ENCODE peak calls at places on chromosomes 3 and 15, in four cellular contexts. F is activated CD8-positive, alpha-beta T cell treated with anti-CD3 and anti-CD28 coated beads for 36 hours; A is brain microvascular endothelial cell; O is mesothelial cell of epicardium. P is an unnamed sample.

GRCh38 chr3:130539005-130539404 is 22.0 kb downstream of the COL6A6 start:
- DNase-seq in A (peak; percentile 44), O (no peak), F (peak; percentile 59), P (peak; percentile 42)

GRCh38 chr3:48560648-48561018 is 2.9 kb downstream of the UCN2 start:
- DNase-seq in O (no peak), F (no peak), A (no peak), P (no peak)

GRCh38 chr3:194487289-194488006 is 646 bp upstream of the ATP13A3 start:
- DNase-seq in A (no peak), O (no peak), F (peak; percentile 63), P (peak; percentile 69)

GRCh38 chr3:196284396-196284795 is 3.1 kb downstream of the PCYT1A start:
- DNase-seq in A (no peak), O (no peak), F (no peak), P (no peak)

GRCh38 chr3:140472621-140473020 is 205.2 kb upstream of the TRIM42 start:
- DNase-seq in O (no peak), A (peak; percentile 18), F (no peak), P (no peak)

GRCh38 chr15:34439878-34440277 is 2.3 kb upstream of the GOLGA8A start:
- DNase-seq in F (no peak), A (no peak), O (no peak), P (no peak)

GRCh38 chr3:56899851-56900250 is 98.1 kb upstream of the ARHGEF3 start:
- DNase-seq in A (no peak), F (no peak), O (no peak), P (no peak)

GRCh38 chr3:132283440-132283839 is 33.8 kb upstream of the ACP3 start:
- DNase-seq in F (no peak), O (no peak), A (no peak), P (peak; percentile 28)

GRCh38 chr3:38560284-38560683 is 64.1 kb downstream of the EXOG start:
- DNase-seq in O (no peak), A (no peak), F (peak; percentile 4), P (no peak)

GRCh38 chr3:149752051-149752787 is at the start of gene COMMD2:
- DNase-seq in F (peak; percentile 89), A (peak; percentile 75), O (peak; percentile 51), P (peak; percentile 79)

GRCh38 chr3:184460276-184460675 is 80.4 kb downstream of the CHRD start:
- DNase-seq in A (no peak), F (no peak), O (no peak), P (no peak)

GRCh38 chr3:187165144-187165543 is 25.8 kb upstream of the RPL39L start:
- DNase-seq in A (peak; percentile 47), O (no peak), F (peak; percentile 52), P (peak; percentile 49)
- TF ChIP-seq CTCF in A (peak; percentile 66), O (peak; percentile 86), F (peak; percentile 88), P (peak; percentile 55)

DNA sequence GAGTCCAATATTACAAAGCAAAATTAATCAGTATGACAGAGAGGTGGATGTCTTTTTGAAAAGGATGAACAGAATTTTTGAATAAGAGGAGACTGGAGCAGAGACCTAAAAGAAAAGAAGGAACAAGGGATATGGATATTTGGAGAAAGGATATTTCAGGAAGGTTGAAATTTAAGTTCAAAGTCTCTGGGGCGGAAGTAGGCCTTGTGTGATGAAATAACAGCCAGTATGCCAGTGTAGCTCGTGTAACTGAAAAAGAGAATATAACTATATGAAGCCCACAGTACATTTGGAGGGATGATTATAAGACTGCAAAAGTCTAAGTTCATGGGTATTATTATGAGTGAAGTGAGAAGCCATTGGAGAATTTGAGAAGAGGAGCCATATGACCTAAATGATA is 766.7 kb downstream of the GBE1 start:
- DNase-seq in A (no peak), F (no peak), O (no peak), P (no peak)
- TF ChIP-seq CTCF in A (no peak), F (no peak), O (no peak), P (no peak)

DNA sequence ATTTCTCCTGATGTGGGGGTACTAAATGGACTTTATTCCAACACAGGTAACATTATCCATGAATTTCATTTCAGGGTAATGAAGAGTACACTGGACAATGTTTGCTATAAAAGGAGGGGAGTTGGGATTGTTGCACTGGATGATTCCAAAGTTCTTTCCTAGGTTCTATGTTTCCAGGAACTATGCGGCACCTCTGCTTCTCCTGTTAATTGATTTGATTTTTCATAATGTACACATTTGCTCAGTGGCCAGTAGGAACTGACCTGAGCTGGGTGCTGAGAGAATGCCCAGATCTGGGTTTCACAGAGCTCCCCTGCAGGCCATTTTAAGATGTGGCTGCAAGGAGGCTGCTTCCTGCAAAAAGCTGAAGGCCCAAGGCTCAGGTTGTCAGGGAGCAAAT is 171.7 kb downstream of the KLF13 start:
- DNase-seq in O (no peak), A (no peak), F (no peak), P (no peak)
- TF ChIP-seq CTCF in O (no peak), A (peak; percentile 23), F (no peak), P (no peak)

DNA sequence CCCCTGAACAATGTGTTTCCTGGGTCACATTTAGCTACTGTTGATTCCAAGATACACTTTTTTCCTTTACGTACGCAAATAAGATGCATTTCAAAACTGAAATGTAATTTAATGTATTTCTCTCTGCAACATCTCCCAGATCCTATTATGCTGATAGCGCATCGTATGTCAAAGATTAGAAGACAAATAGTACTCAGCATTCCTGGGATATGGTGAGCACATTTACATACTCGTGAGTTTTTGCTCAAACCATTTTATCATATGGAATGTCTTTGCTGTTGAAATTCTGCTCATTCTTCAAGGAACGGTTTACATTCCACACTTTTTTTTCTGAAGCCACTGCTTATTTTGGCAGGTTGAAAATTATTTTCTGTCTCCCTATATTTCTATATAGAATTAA is 221.4 kb downstream of the OXSM start:
- DNase-seq in O (no peak), F (no peak), A (no peak), P (no peak)
- TF ChIP-seq CTCF in O (no peak), F (no peak), A (no peak), P (no peak)

GRCh38 chr3:9935966-9936365 is 2.3 kb downstream of the CRELD1 start:
- DNase-seq in F (no peak), O (no peak), A (no peak), P (no peak)

GRCh38 chr3:9933561-9934234 is at the start of gene CRELD1:
- DNase-seq in A (peak; percentile 95), O (peak; percentile 90), F (peak; percentile 97), P (peak; percentile 95)

GRCh38 chr3:9932843-9933560 is 632 bp upstream of the CRELD1 start:
- DNase-seq in O (peak; percentile 62), F (peak; percentile 95), A (peak; percentile 82), P (peak; percentile 88)

GRCh38 chr3:9934993-9935392 is 1.4 kb downstream of the CRELD1 start:
- DNase-seq in F (no peak), A (no peak), O (no peak), P (no peak)

DNA sequence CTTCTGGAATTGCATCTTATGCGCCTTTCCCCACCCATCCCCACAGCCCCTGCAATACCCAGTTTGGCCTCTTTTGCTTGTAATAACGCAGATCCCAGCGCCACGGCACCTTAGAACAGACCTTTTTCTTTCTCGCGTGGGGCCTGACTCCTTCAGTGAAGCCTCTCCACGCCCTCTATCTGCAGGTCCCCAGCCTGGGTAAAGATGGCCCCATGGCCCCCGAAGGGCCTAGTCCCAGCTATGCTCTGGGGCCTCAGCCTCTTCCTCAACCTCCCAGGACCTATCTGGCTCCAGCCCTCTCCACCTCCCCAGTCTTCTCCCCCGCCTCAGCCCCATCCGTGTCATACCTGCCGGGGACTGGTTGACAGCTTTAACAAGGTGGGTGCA is 594 bp downstream of the CRELD1 start:
- DNase-seq in O (no peak), F (peak; percentile 36), A (peak; percentile 35), P (no peak)
- TF ChIP-seq CTCF in O (no peak), F (no peak), A (peak; percentile 50), P (peak; percentile 26)

DNA sequence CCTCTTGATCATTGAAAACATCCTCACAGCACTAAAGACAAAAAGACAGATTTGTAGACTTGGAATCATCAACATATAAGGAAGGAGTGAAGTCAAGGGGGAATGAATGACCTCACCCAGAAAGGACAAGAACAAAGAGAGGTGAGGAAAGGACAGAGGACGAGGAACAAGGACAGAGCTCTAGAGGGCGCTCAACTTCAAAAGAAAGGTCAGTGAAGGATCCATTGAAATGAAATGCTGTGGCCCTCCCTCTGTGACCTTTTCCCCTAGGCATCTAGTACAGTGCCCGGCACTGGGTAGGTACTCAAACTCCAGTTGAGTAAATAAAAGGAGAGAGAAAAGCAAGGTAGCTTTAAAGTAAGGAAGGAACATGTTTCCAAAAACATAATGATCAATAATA is 2.6 kb downstream of the ATP8B4 start:
- DNase-seq in A (no peak), F (peak; percentile 31), O (no peak), P (no peak)
- TF ChIP-seq CTCF in A (peak; percentile 56), F (peak; percentile 28), O (no peak), P (peak; percentile 61)

GRCh38 chr3:55649554-55649953 is 162.4 kb upstream of the WNT5A start:
- DNase-seq in A (no peak), O (no peak), F (no peak), P (no peak)

GRCh38 chr3:55647675-55648074 is 160.6 kb upstream of the WNT5A start:
- DNase-seq in A (no peak), O (no peak), F (no peak), P (no peak)

GRCh38 chr3:55647086-55647485 is 160.0 kb upstream of the WNT5A start:
- DNase-seq in O (no peak), A (no peak), F (no peak), P (no peak)

GRCh38 chr3:55650011-55650410 is 162.9 kb upstream of the WNT5A start:
- DNase-seq in O (no peak), A (no peak), F (no peak), P (no peak)

DNA sequence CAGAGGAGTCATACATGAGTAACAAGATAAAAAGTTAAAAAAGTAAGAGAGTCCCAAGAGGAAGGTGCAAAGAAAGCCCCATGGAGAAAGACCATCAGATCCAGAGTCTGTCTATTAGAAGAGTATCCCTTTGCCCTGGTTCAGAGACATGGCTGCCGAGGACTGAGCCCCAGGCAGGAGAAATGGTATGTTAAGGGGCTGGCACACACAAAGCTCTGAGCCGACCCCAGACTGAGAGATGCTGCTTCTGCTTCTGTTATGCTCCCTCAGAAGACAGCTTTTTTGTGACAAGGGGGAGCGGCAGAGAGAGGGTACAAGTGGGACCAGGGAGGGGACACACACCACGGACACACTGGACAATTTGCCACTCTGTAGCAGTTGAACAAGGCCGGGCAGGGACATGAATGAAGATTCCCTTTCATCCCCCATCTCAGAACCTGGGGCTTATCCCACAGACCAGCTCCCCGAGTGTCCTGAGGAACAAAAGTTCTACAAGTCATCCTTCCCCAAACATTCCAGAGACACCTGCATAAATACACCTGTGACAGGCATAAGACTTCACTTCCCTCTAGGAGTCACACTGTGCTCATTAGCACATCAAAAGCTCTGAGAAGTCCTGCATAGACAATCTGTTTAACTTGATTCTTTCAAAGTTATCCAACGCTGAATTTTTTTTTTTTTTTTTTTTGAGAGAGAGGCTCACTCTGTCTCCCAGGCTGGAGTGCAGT is 161.6 kb upstream of the WNT5A start:
- DNase-seq in F (no peak), O (no peak), A (no peak), P (no peak)
- TF ChIP-seq CTCF in F (no peak), O (no peak), A (no peak), P (no peak)

GRCh38 chr15:45790325-45790943 is 155.6 kb downstream of the SQOR start:
- DNase-seq in O (no peak), A (peak; percentile 28), F (peak; percentile 57), P (peak; percentile 22)
- TF ChIP-seq CTCF in O (peak; percentile 52), A (peak; percentile 53), F (peak; percentile 61), P (peak; percentile 53)